ENCODE peak calls at places on chromosomes 3 and 15, in five cellular contexts. K, F, O, J and W are unnamed samples.

GRCh38 chr3:143648708-143649107 is 199.6 kb downstream of the SLC9A9 start:
- DNase-seq in O (no peak), K (no peak), F (no peak), J (no peak), W (no peak)

GRCh38 chr3:99286266-99286845 is 352.0 kb upstream of the COL8A1 start:
- DNase-seq in J (peak; percentile 8), K (no peak), F (no peak), O (no peak), W (no peak)

GRCh38 chr3:25664066-25664809 is 469 bp downstream of the TOP2B start:
- DNase-seq in F (peak; percentile 82), K (peak; percentile 58), O (peak; percentile 79), J (no peak), W (peak; percentile 81)

GRCh38 chr3:111589303-111590095 is 5.6 kb downstream of the ZBED2 start:
- DNase-seq in K (no peak), J (no peak), F (no peak), O (peak; percentile 44), W (no peak)

GRCh38 chr15:65958835-65959234 is 89.5 kb downstream of the RAB11A start:
- DNase-seq in F (no peak), O (no peak), J (no peak), K (no peak), W (no peak)

GRCh38 chr3:14138109-14138877 is 13.4 kb downstream of the TMEM43 start:
- DNase-seq in F (no peak), K (no peak), O (no peak), J (no peak), W (no peak)

GRCh38 chr15:100869151-100869999 is 10.3 kb upstream of the ALDH1A3 start:
- DNase-seq in J (no peak), O (peak; percentile 14), K (no peak), F (no peak), W (no peak)

GRCh38 chr15:99536422-99537033 is 29.3 kb upstream of the MEF2A start:
- DNase-seq in F (no peak), K (peak; percentile 59), O (peak; percentile 86), J (peak; percentile 39), W (no peak)

GRCh38 chr3:143825513-143825912 is 22.8 kb downstream of the SLC9A9 start:
- DNase-seq in J (no peak), O (no peak), F (no peak), K (no peak), W (no peak)

GRCh38 chr3:86251781-86252180 is 739.2 kb downstream of the VGLL3 start:
- DNase-seq in K (no peak), J (no peak), O (no peak), F (no peak), W (no peak)

GRCh38 chr3:106332884-106333283 is 464.1 kb upstream of the CBLB start:
- DNase-seq in K (no peak), O (no peak), F (no peak), J (no peak), W (no peak)
- TF ChIP-seq CTCF in K (no peak), O (no peak), F (no peak), J (no peak), W (no peak)

GRCh38 chr3:150545419-150546225 is 674 bp downstream of the SERP1 start:
- DNase-seq in J (peak; percentile 21), F (peak; percentile 27), K (peak; percentile 40), O (no peak), W (peak; percentile 75)
- TF ChIP-seq CTCF in J (no peak), F (no peak), K (no peak), O (no peak), W (no peak)

GRCh38 chr3:33884701-33885100 is 86.3 kb downstream of the PDCD6IP start:
- DNase-seq in J (no peak), F (no peak), O (no peak), K (no peak), W (no peak)

GRCh38 chr3:33886015-33886414 is 87.6 kb downstream of the PDCD6IP start:
- DNase-seq in K (no peak), O (no peak), J (peak; percentile 20), F (no peak), W (no peak)

GRCh38 chr3:33883538-33884203 is 85.2 kb downstream of the PDCD6IP start:
- DNase-seq in O (peak; percentile 78), F (peak; percentile 60), J (no peak), K (no peak), W (no peak)

GRCh38 chr3:33885496-33885895 is 87.1 kb downstream of the PDCD6IP start:
- DNase-seq in J (no peak), O (no peak), F (no peak), K (no peak), W (no peak)

GRCh38 chr3:33884204-33884561 is 85.8 kb downstream of the PDCD6IP start:
- DNase-seq in J (no peak), F (no peak), O (peak; percentile 81), K (no peak), W (no peak)
- TF ChIP-seq CTCF in J (no peak), F (peak; percentile 6), O (peak; percentile 51), K (no peak), W (no peak)

GRCh38 chr3:71689305-71689704 is 35.9 kb downstream of the EIF4E3 start:
- DNase-seq in F (no peak), O (no peak), J (peak; percentile 42), K (no peak), W (no peak)
- TF ChIP-seq CTCF in F (no peak), O (no peak), J (no peak), K (no peak), W (peak; percentile 49)

DNA sequence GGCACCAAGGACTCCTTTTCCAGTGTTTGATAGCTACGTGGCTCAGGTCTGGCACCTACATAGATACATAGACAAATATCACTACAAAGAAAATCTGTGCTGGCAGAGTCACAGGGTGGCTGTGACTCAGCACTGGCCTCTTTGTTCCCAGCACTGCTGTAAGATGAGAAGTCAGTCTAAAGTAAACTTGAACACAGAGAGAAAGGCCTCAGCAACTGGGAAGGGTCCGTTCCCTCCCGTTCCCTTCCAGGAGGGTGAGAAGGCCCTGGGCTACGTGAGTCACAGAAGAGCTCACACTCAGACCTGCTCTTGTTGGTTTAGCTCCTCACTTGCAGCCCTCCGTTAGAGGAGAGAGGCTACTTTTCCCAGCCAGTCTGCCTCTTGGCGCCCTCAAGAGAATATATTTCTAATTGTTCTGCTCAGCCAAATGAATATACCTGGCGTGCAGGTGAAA is 23.1 kb downstream of the ANXA2 start:
- DNase-seq in F (peak; percentile 90), O (peak; percentile 98), J (peak; percentile 88), K (no peak), W (peak; percentile 68)
- TF ChIP-seq CTCF in F (no peak), O (no peak), J (no peak), K (no peak), W (no peak)

GRCh38 chr3:2268779-2269178 is 170.1 kb downstream of the CNTN4 start:
- DNase-seq in J (no peak), K (no peak), F (no peak), O (no peak), W (no peak)
- TF ChIP-seq CTCF in J (no peak), K (no peak), F (no peak), O (no peak), W (no peak)

GRCh38 chr15:31605467-31605931 is 278.9 kb downstream of the KLF13 start:
- DNase-seq in J (peak; percentile 20), K (no peak), F (peak; percentile 38), O (peak; percentile 43), W (no peak)
- TF ChIP-seq CTCF in J (no peak), K (no peak), F (peak; percentile 33), O (peak; percentile 25), W (peak; percentile 53)

GRCh38 chr3:27740854-27741253 is 18.7 kb upstream of the EOMES start:
- DNase-seq in O (no peak), J (no peak), K (no peak), F (no peak), W (no peak)
- TF ChIP-seq CTCF in O (no peak), J (no peak), K (no peak), F (no peak), W (no peak)

GRCh38 chr3:10835406-10835805 is 19.4 kb downstream of the SLC6A11 start:
- DNase-seq in O (no peak), F (no peak), K (no peak), J (no peak), W (no peak)
- TF ChIP-seq CTCF in O (no peak), F (no peak), K (no peak), J (no peak), W (no peak)